ENCODE peak calls at places on chromosomes 12 and 14, in seven cellular contexts. One of them, this sample, is unnamed.

GRCh38 chr12:131786331-131786730 is 41.9 kb upstream of the MMP17 start:
- DNase-seq in astrocyte of the spinal cord: no peak
- DNase-seq in HepG2: no peak
- DNase-seq in MM.1S: no peak
- DNase-seq in fibroblast of the aortic adventitia: no peak
- DNase-seq in PC-9: no peak
- DNase-seq in HFFc6: no peak
- DNase-seq in this sample: no peak

GRCh38 chr14:77071938-77072388 is 26.1 kb upstream of the CIPC start:
- DNase-seq in fibroblast of the aortic adventitia: no peak
- DNase-seq in MM.1S: no peak
- DNase-seq in PC-9: peak
- DNase-seq in HepG2: no peak
- DNase-seq in HFFc6: peak
- DNase-seq in astrocyte of the spinal cord: no peak
- DNase-seq in this sample: no peak

GRCh38 chr12:66539451-66539850 is 139.4 kb downstream of the GRIP1 start:
- DNase-seq in HepG2: no peak
- DNase-seq in astrocyte of the spinal cord: no peak
- DNase-seq in PC-9: no peak
- DNase-seq in MM.1S: no peak
- DNase-seq in HFFc6: no peak
- DNase-seq in fibroblast of the aortic adventitia: no peak
- DNase-seq in this sample: no peak

GRCh38 chr12:12806784-12807516 is 6.2 kb upstream of the DDX47 start:
- DNase-seq in HFFc6: no peak
- DNase-seq in astrocyte of the spinal cord: no peak
- DNase-seq in fibroblast of the aortic adventitia: no peak
- DNase-seq in MM.1S: no peak
- DNase-seq in HepG2: no peak
- DNase-seq in PC-9: peak
- DNase-seq in this sample: no peak

GRCh38 chr14:94360945-94361565 is 27.3 kb downstream of the SERPINA1 start:
- DNase-seq in fibroblast of the aortic adventitia: no peak
- DNase-seq in HepG2: peak
- DNase-seq in MM.1S: no peak
- DNase-seq in PC-9: no peak
- DNase-seq in astrocyte of the spinal cord: no peak
- DNase-seq in HFFc6: no peak
- DNase-seq in this sample: no peak

GRCh38 chr12:29222200-29222599 is 73.1 kb downstream of the FAR2 start:
- DNase-seq in astrocyte of the spinal cord: no peak
- DNase-seq in MM.1S: no peak
- DNase-seq in HepG2: no peak
- DNase-seq in PC-9: no peak
- DNase-seq in HFFc6: no peak
- DNase-seq in fibroblast of the aortic adventitia: no peak
- DNase-seq in this sample: no peak

GRCh38 chr14:32230181-32230580 is 27.1 kb upstream of the RNU6-8 start:
- DNase-seq in HepG2: no peak
- DNase-seq in fibroblast of the aortic adventitia: peak
- DNase-seq in astrocyte of the spinal cord: peak
- DNase-seq in HFFc6: peak
- DNase-seq in MM.1S: no peak
- DNase-seq in PC-9: peak
- DNase-seq in this sample: no peak

GRCh38 chr12:78249578-78249977 is 418.9 kb downstream of the NAV3 start:
- DNase-seq in HFFc6: no peak
- DNase-seq in astrocyte of the spinal cord: no peak
- DNase-seq in PC-9: no peak
- DNase-seq in fibroblast of the aortic adventitia: no peak
- DNase-seq in MM.1S: no peak
- DNase-seq in HepG2: no peak
- DNase-seq in this sample: no peak

GRCh38 chr12:50453872-50454271 is 50.9 kb upstream of the DIP2B start:
- DNase-seq in HFFc6: no peak
- DNase-seq in MM.1S: no peak
- DNase-seq in HepG2: no peak
- DNase-seq in fibroblast of the aortic adventitia: no peak
- DNase-seq in PC-9: no peak
- DNase-seq in astrocyte of the spinal cord: no peak
- DNase-seq in this sample: no peak

GRCh38 chr12:113582521-113583218 is 111.0 kb upstream of the LHX5 start:
- DNase-seq in PC-9: peak
- DNase-seq in HepG2: no peak
- DNase-seq in HFFc6: no peak
- DNase-seq in fibroblast of the aortic adventitia: no peak
- DNase-seq in MM.1S: no peak
- DNase-seq in astrocyte of the spinal cord: no peak
- DNase-seq in this sample: no peak

GRCh38 chr14:104091927-104092771 is 6.6 kb downstream of the ASPG start:
- DNase-seq in MM.1S: no peak
- DNase-seq in PC-9: no peak
- DNase-seq in fibroblast of the aortic adventitia: no peak
- DNase-seq in HepG2: no peak
- DNase-seq in astrocyte of the spinal cord: no peak
- DNase-seq in HFFc6: no peak
- DNase-seq in this sample: no peak

GRCh38 chr12:613996-614726 is 49.1 kb downstream of the NINJ2 start:
- DNase-seq in HepG2: peak
- DNase-seq in HFFc6: no peak
- DNase-seq in PC-9: peak
- DNase-seq in MM.1S: no peak
- DNase-seq in fibroblast of the aortic adventitia: peak
- DNase-seq in astrocyte of the spinal cord: peak
- DNase-seq in this sample: peak

GRCh38 chr12:131250028-131250950 is 296.6 kb downstream of the ADGRD1 start:
- DNase-seq in astrocyte of the spinal cord: no peak
- DNase-seq in MM.1S: no peak
- DNase-seq in HFFc6: no peak
- DNase-seq in PC-9: no peak
- DNase-seq in fibroblast of the aortic adventitia: no peak
- DNase-seq in HepG2: no peak
- DNase-seq in this sample: no peak

GRCh38 chr12:125079943-125080645 is 14.9 kb downstream of the AACS start:
- DNase-seq in fibroblast of the aortic adventitia: peak
- DNase-seq in HepG2: no peak
- DNase-seq in PC-9: peak
- DNase-seq in astrocyte of the spinal cord: no peak
- DNase-seq in MM.1S: no peak
- DNase-seq in HFFc6: no peak
- DNase-seq in this sample: no peak

GRCh38 chr14:105045710-105046326 is 19.4 kb downstream of the GPR132 start:
- DNase-seq in MM.1S: peak
- DNase-seq in PC-9: peak
- DNase-seq in fibroblast of the aortic adventitia: peak
- DNase-seq in astrocyte of the spinal cord: peak
- DNase-seq in HepG2: peak
- DNase-seq in HFFc6: peak
- DNase-seq in this sample: peak

GRCh38 chr14:85534435-85534834 is 4.5 kb downstream of the FLRT2 start:
- DNase-seq in HFFc6: no peak
- DNase-seq in PC-9: no peak
- DNase-seq in HepG2: no peak
- DNase-seq in astrocyte of the spinal cord: no peak
- DNase-seq in fibroblast of the aortic adventitia: no peak
- DNase-seq in MM.1S: no peak
- DNase-seq in this sample: no peak

GRCh38 chr12:62933220-62933870 is 1.6 kb downstream of the PPM1H start:
- DNase-seq in PC-9: no peak
- DNase-seq in HFFc6: no peak
- DNase-seq in fibroblast of the aortic adventitia: no peak
- DNase-seq in astrocyte of the spinal cord: peak
- DNase-seq in HepG2: peak
- DNase-seq in MM.1S: no peak
- DNase-seq in this sample: no peak

GRCh38 chr12:72574138-72574537 is 302.0 kb downstream of the TRHDE start:
- DNase-seq in PC-9: no peak
- DNase-seq in fibroblast of the aortic adventitia: no peak
- DNase-seq in MM.1S: no peak
- DNase-seq in astrocyte of the spinal cord: no peak
- DNase-seq in HFFc6: no peak
- DNase-seq in HepG2: no peak
- DNase-seq in this sample: no peak

GRCh38 chr12:72570601-72571000 is 298.4 kb downstream of the TRHDE start:
- DNase-seq in HepG2: peak
- DNase-seq in fibroblast of the aortic adventitia: no peak
- DNase-seq in MM.1S: peak
- DNase-seq in PC-9: no peak
- DNase-seq in HFFc6: no peak
- DNase-seq in astrocyte of the spinal cord: no peak
- DNase-seq in this sample: peak
- TF ChIP-seq CTCF in HepG2: peak
- TF ChIP-seq CTCF in fibroblast of the aortic adventitia: no peak
- TF ChIP-seq CTCF in MM.1S: peak
- TF ChIP-seq CTCF in PC-9: peak
- TF ChIP-seq CTCF in HFFc6: peak
- TF ChIP-seq CTCF in astrocyte of the spinal cord: peak
- TF ChIP-seq CTCF in this sample: peak

DNA sequence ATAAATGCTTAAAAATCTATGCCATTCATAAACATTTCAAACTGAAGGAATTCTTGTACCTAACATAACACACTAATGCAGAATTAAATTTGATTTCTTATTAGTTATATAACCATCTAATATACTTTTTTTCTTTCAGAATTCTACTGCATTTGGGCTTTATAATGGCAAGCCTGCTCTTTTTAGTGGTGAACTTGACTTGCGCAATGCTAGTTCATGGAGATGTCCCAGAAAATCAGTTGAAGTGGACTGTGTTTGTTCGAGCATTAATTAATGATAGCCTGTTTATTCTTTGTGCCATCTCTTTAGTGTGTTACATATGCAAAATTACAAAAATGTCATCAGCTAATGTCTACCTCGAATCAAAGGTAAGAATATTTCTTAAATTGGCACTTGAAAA is 47.3 kb downstream of the GPR137C start:
- DNase-seq in astrocyte of the spinal cord: no peak
- DNase-seq in HFFc6: no peak
- DNase-seq in HepG2: no peak
- DNase-seq in MM.1S: no peak
- DNase-seq in PC-9: no peak
- DNase-seq in fibroblast of the aortic adventitia: no peak
- DNase-seq in this sample: no peak
- TF ChIP-seq CTCF in astrocyte of the spinal cord: no peak
- TF ChIP-seq CTCF in HFFc6: no peak
- TF ChIP-seq CTCF in HepG2: no peak
- TF ChIP-seq CTCF in MM.1S: no peak
- TF ChIP-seq CTCF in PC-9: no peak
- TF ChIP-seq CTCF in fibroblast of the aortic adventitia: no peak
- TF ChIP-seq CTCF in this sample: no peak

DNA sequence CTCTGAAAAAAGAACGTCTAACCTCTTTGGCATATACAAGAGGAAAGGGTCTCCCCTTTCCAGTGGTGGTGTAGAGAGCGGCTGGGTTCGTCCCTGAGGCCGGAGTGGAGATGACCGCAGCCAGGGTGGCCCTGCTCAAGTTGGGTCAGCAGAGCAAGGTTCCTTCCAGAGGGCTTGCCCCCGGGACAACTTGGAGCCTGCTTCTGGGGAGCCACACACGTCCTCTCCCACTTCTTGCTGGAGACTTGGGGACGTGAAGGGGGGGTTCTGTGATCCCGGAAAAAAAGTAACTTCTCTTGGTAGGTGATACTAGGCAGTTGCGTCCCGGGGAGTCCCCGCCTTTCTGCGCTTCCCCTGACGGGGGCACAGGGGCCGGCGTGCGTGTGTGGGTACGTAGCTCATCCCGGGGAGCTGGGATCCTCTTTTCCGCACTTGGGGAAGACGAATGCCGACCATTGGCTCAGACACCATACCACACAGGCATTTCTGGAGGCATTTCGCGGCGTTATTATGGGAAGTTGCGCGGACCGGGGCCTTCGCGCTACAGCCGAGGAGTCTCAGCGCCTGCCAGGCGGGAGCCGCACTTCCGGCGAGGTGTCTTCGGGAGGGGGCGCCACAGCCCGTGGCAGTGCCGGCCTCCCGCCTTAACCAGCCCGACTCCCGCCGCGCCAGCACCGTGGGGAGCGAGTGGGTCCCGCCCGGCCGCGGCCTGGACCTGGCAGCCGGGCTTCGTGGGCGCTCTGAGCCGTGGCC is 14.8 kb upstream of the PAX9 start:
- DNase-seq in MM.1S: no peak
- DNase-seq in fibroblast of the aortic adventitia: no peak
- DNase-seq in HFFc6: no peak
- DNase-seq in astrocyte of the spinal cord: no peak
- DNase-seq in HepG2: no peak
- DNase-seq in PC-9: no peak
- DNase-seq in this sample: no peak
- TF ChIP-seq CTCF in MM.1S: no peak
- TF ChIP-seq CTCF in fibroblast of the aortic adventitia: no peak
- TF ChIP-seq CTCF in HFFc6: no peak
- TF ChIP-seq CTCF in astrocyte of the spinal cord: no peak
- TF ChIP-seq CTCF in HepG2: no peak
- TF ChIP-seq CTCF in PC-9: no peak
- TF ChIP-seq CTCF in this sample: no peak

GRCh38 chr14:28141662-28142061 is 624.9 kb upstream of the FOXG1 start:
- DNase-seq in MM.1S: no peak
- DNase-seq in HepG2: no peak
- DNase-seq in PC-9: no peak
- DNase-seq in astrocyte of the spinal cord: no peak
- DNase-seq in fibroblast of the aortic adventitia: no peak
- DNase-seq in HFFc6: no peak
- DNase-seq in this sample: no peak

GRCh38 chr14:28143340-28143739 is 623.2 kb upstream of the FOXG1 start:
- DNase-seq in PC-9: no peak
- DNase-seq in fibroblast of the aortic adventitia: no peak
- DNase-seq in HFFc6: no peak
- DNase-seq in astrocyte of the spinal cord: no peak
- DNase-seq in HepG2: no peak
- DNase-seq in MM.1S: no peak
- DNase-seq in this sample: no peak

GRCh38 chr14:28142400-28143015 is 624.1 kb upstream of the FOXG1 start:
- DNase-seq in fibroblast of the aortic adventitia: peak
- DNase-seq in astrocyte of the spinal cord: peak
- DNase-seq in MM.1S: no peak
- DNase-seq in HepG2: no peak
- DNase-seq in PC-9: no peak
- DNase-seq in HFFc6: no peak
- DNase-seq in this sample: no peak
- TF ChIP-seq CTCF in fibroblast of the aortic adventitia: peak
- TF ChIP-seq CTCF in astrocyte of the spinal cord: peak
- TF ChIP-seq CTCF in MM.1S: peak
- TF ChIP-seq CTCF in HepG2: peak
- TF ChIP-seq CTCF in PC-9: peak
- TF ChIP-seq CTCF in HFFc6: peak
- TF ChIP-seq CTCF in this sample: no peak

DNA sequence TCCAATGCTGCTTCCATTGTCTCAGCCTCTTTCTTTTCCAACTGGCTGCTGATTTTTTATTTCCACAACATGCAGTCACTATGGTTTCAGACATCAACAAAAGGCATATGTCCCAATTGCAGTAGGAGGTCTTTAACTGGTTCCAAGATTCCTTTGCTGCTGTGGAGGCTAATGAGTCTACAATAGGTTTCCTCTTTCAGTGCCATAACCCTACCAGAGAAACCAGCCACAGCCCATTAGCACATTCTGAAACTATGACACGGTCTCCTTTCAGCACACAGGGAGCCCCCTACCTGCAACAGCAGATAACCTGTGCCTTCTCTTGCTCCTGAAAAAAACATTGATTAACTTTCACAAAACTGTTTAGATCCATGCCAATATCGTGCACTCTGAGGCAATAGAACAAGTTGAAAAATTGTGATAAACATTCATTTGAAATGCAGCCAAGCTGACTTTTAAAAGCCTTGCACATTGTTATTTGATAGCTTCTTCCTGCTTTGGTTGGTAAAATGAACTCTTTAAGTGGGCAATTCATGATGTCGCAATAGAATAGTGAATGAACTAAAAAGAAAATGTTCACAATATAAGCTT is 32.4 kb downstream of the PLEKHG7 start:
- DNase-seq in fibroblast of the aortic adventitia: peak
- DNase-seq in MM.1S: no peak
- DNase-seq in PC-9: peak
- DNase-seq in astrocyte of the spinal cord: peak
- DNase-seq in HepG2: no peak
- DNase-seq in HFFc6: peak
- DNase-seq in this sample: no peak
- TF ChIP-seq CTCF in fibroblast of the aortic adventitia: no peak
- TF ChIP-seq CTCF in MM.1S: no peak
- TF ChIP-seq CTCF in PC-9: no peak
- TF ChIP-seq CTCF in astrocyte of the spinal cord: peak
- TF ChIP-seq CTCF in HepG2: no peak
- TF ChIP-seq CTCF in HFFc6: peak
- TF ChIP-seq CTCF in this sample: no peak

This sample was measured in GM12865.